ENCODE peak calls at places on chromosomes 3 and 15, in seven cellular contexts. F is endothelial cell, A is memory B cell, X is left lung, Z is adrenal gland, K is thoracic aorta, T is pons. M is an unnamed sample.

GRCh38 chr15:63372018-63372705 is 9.5 kb downstream of the CA12 start:
- DNase-seq in F (no peak), A (no peak), X (no peak), Z (peak), K (peak), T (no peak), M (no peak)

GRCh38 chr15:98872777-98873176 is 134.8 kb downstream of the PGPEP1L start:
- DNase-seq in F (no peak), A (no peak), X (no peak), Z (no peak), K (no peak), T (no peak), M (no peak)

GRCh38 chr3:55330355-55330754 is 156.8 kb downstream of the WNT5A start:
- DNase-seq in F (no peak), A (no peak), X (no peak), Z (peak), K (no peak), T (no peak), M (no peak)

GRCh38 chr3:186025161-186025560 is 83.7 kb downstream of the ETV5 start:
- DNase-seq in F (no peak), A (no peak), X (no peak), Z (no peak), K (no peak), T (no peak), M (no peak)

GRCh38 chr3:129025691-129026435 is 24.8 kb downstream of the EFCC1 start:
- DNase-seq in F (no peak), A (no peak), X (peak), Z (peak), K (no peak), T (peak), M (peak)

GRCh38 chr3:141444586-141445285 is 42.1 kb upstream of the RASA2 start:
- DNase-seq in F (no peak), A (no peak), X (no peak), Z (no peak), K (no peak), T (no peak), M (no peak)

GRCh38 chr15:33839540-33839939 is 128.8 kb upstream of the CHRM5 start:
- DNase-seq in F (no peak), A (no peak), X (no peak), Z (no peak), K (no peak), T (no peak), M (no peak)

GRCh38 chr3:123657578-123657977 is 72.7 kb upstream of the HACD2 start:
- DNase-seq in F (no peak), A (no peak), X (no peak), Z (no peak), K (no peak), T (no peak), M (no peak)

GRCh38 chr3:122913539-122914100 is 113.9 kb downstream of the SEMA5B start:
- DNase-seq in F (no peak), A (no peak), X (no peak), Z (no peak), K (no peak), T (no peak), M (no peak)

GRCh38 chr3:107117922-107118576 is 259.2 kb upstream of the CCDC54 start:
- DNase-seq in F (peak), A (no peak), X (no peak), Z (peak), K (no peak), T (peak), M (no peak)

GRCh38 chr15:75025548-75026260 is 2.3 kb downstream of the PPCDC start:
- DNase-seq in F (no peak), A (no peak), X (no peak), Z (no peak), K (no peak), T (no peak), M (no peak)

GRCh38 chr3:52086939-52087675 is 30.7 kb upstream of the DUSP7 start:
- DNase-seq in F (no peak), A (no peak), X (peak), Z (no peak), K (no peak), T (no peak), M (no peak)

GRCh38 chr3:78867409-78868372 is 900.1 kb downstream of the ROBO1 start:
- DNase-seq in F (no peak), A (no peak), X (no peak), Z (no peak), K (no peak), T (no peak), M (no peak)

GRCh38 chr15:71802770-71803169 is 7.6 kb upstream of the NR2E3 start:
- DNase-seq in F (peak), A (no peak), X (no peak), Z (no peak), K (no peak), T (no peak), M (no peak)

GRCh38 chr3:135803291-135803690 is 162.2 kb upstream of the PPP2R3A start:
- DNase-seq in F (no peak), A (no peak), X (no peak), Z (no peak), K (no peak), T (no peak), M (no peak)

GRCh38 chr15:28913171-28913765 is 27.5 kb downstream of the APBA2 start:
- DNase-seq in F (no peak), A (no peak), X (no peak), Z (peak), K (no peak), T (no peak), M (peak)

GRCh38 chr3:150242220-150242938 is 165.7 kb upstream of the TSC22D2 start:
- DNase-seq in F (no peak), A (no peak), X (no peak), Z (no peak), K (no peak), T (no peak), M (no peak)

GRCh38 chr3:100226712-100227429 is 33.9 kb upstream of the TBC1D23 start:
- DNase-seq in F (no peak), A (no peak), X (no peak), Z (no peak), K (no peak), T (no peak), M (no peak)

GRCh38 chr15:80452166-80452565 is 48.0 kb downstream of the ARNT2 start:
- DNase-seq in F (no peak), A (no peak), X (no peak), Z (no peak), K (no peak), T (no peak), M (no peak)

GRCh38 chr3:71031914-71032521 is 551.5 kb downstream of the FOXP1 start:
- DNase-seq in F (no peak), A (peak), X (no peak), Z (no peak), K (no peak), T (no peak), M (no peak)

GRCh38 chr15:65653341-65653740 is 31.6 kb downstream of the SLC24A1 start:
- DNase-seq in F (no peak), A (no peak), X (no peak), Z (no peak), K (no peak), T (no peak), M (no peak)

GRCh38 chr15:29435811-29436210 is 166.2 kb upstream of the NSMCE3 start:
- DNase-seq in F (no peak), A (no peak), X (no peak), Z (no peak), K (no peak), T (no peak), M (no peak)

GRCh38 chr3:42066516-42067181 is 24.5 kb upstream of the TRAK1 start:
- DNase-seq in F (no peak), A (peak), X (no peak), Z (no peak), K (no peak), T (no peak), M (peak)

GRCh38 chr3:52817860-52818259 is 12.6 kb downstream of the ITIH4 start:
- DNase-seq in F (no peak), A (no peak), X (no peak), Z (no peak), K (no peak), T (no peak), M (no peak)

GRCh38 chr15:101115887-101116680 is 135.8 kb downstream of the CHSY1 start:
- DNase-seq in F (no peak), A (no peak), X (peak), Z (peak), K (no peak), T (peak), M (peak)

GRCh38 chr15:69484837-69485236 is 32.2 kb downstream of the RPLP1 start:
- DNase-seq in F (no peak), A (no peak), X (no peak), Z (no peak), K (no peak), T (no peak), M (no peak)

GRCh38 chr3:102790742-102791141 is 355.9 kb downstream of the ZPLD1 start:
- DNase-seq in F (no peak), A (no peak), X (no peak), Z (no peak), K (no peak), T (no peak), M (no peak)

GRCh38 chr15:88454231-88454630 is 13.0 kb downstream of the MRPL46 start:
- DNase-seq in F (no peak), A (no peak), X (no peak), Z (no peak), K (no peak), T (no peak), M (no peak)

GRCh38 chr3:69108813-69109212 is 13.6 kb downstream of the LMOD3 start:
- DNase-seq in F (no peak), A (no peak), X (no peak), Z (no peak), K (no peak), T (no peak), M (no peak)

GRCh38 chr3:171192176-171192854 is 165.8 kb upstream of the SLC2A2 start:
- DNase-seq in F (no peak), A (no peak), X (no peak), Z (peak), K (no peak), T (no peak), M (no peak)